ENCODE peak calls at places on chromosomes 16 and 17, in five cellular contexts. D is brain microvascular endothelial cell, L is colonic mucosa, K is right lobe of liver, S is osteoblast. F is an unnamed sample.

GRCh38 chr17:15261063-15261817 is 3.9 kb downstream of the PMP22 start:
- DNase-seq in D (peak), L (peak), K (peak), S (peak), F (no peak)

GRCh38 chr17:83129676-83130075 is 50.3 kb downstream of the METRNL start:
- DNase-seq in D (no peak), L (no peak), K (no peak), S (peak), F (no peak)

GRCh38 chr16:75064403-75065148 is 52.0 kb downstream of the LDHD start:
- DNase-seq in D (no peak), L (peak), K (peak), S (no peak), F (no peak)

GRCh38 chr16:67428146-67428731 is 2.7 kb upstream of the HSD11B2 start:
- DNase-seq in D (peak), L (peak), K (peak), S (peak), F (peak)

GRCh38 chr17:5078106-5079028 is at the start of gene ZFP3:
- DNase-seq in D (peak), L (peak), K (peak), S (peak), F (peak)

GRCh38 chr17:28249706-28250105 is 69.3 kb upstream of the TMEM97 start:
- DNase-seq in D (no peak), L (no peak), K (no peak), S (no peak), F (no peak)

GRCh38 chr17:33854596-33854995 is 400.5 kb upstream of the CCL2 start:
- DNase-seq in D (no peak), L (no peak), K (no peak), S (no peak), F (no peak)

GRCh38 chr17:71334041-71334781 is 786.6 kb upstream of the SOX9 start:
- DNase-seq in D (no peak), L (no peak), K (no peak), S (peak), F (no peak)

GRCh38 chr16:89615596-89616090 is 2.2 kb downstream of the DPEP1 start:
- DNase-seq in D (no peak), L (peak), K (no peak), S (peak), F (no peak)

GRCh38 chr16:79776243-79776884 is 175.8 kb upstream of the MAF start:
- DNase-seq in D (peak), L (peak), K (no peak), S (peak), F (no peak)

GRCh38 chr17:40247926-40248495 is 28.9 kb downstream of the WIPF2 start:
- DNase-seq in D (no peak), L (no peak), K (no peak), S (no peak), F (no peak)

GRCh38 chr16:682493-683395 is 1.4 kb downstream of the JMJD8 start:
- DNase-seq in D (no peak), L (no peak), K (peak), S (no peak), F (no peak)

GRCh38 chr16:48613061-48613957 is 3.3 kb upstream of the N4BP1 start:
- DNase-seq in D (peak), L (peak), K (no peak), S (peak), F (no peak)

GRCh38 chr16:10992112-10992511 is 47.7 kb downstream of the CLEC16A start:
- DNase-seq in D (peak), L (no peak), K (no peak), S (no peak), F (no peak)

GRCh38 chr16:66344533-66345145 is 21.9 kb upstream of the CDH5 start:
- DNase-seq in D (peak), L (peak), K (no peak), S (no peak), F (peak)

GRCh38 chr17:28363186-28363585 is 1.8 kb downstream of the SEBOX start:
- DNase-seq in D (no peak), L (no peak), K (no peak), S (no peak), F (no peak)

GRCh38 chr16:72111653-72112451 is 18.2 kb downstream of the DHX38 start:
- DNase-seq in D (no peak), L (no peak), K (no peak), S (peak), F (peak)

GRCh38 chr16:27303256-27304100 is 10.3 kb upstream of the IL4R start:
- DNase-seq in D (no peak), L (no peak), K (peak), S (no peak), F (no peak)

GRCh38 chr17:75063626-75064025 is 16.6 kb downstream of the KCTD2 start:
- DNase-seq in D (no peak), L (no peak), K (no peak), S (no peak), F (no peak)

GRCh38 chr17:75064040-75064439 is 17.0 kb downstream of the KCTD2 start:
- DNase-seq in D (no peak), L (no peak), K (no peak), S (peak), F (no peak)

GRCh38 chr17:75064460-75064859 is 17.4 kb downstream of the KCTD2 start:
- DNase-seq in D (no peak), L (no peak), K (no peak), S (peak), F (no peak)

GRCh38 chr17:75065562-75066151 is 18.6 kb downstream of the KCTD2 start:
- DNase-seq in D (no peak), L (no peak), K (no peak), S (peak), F (no peak)

DNA sequence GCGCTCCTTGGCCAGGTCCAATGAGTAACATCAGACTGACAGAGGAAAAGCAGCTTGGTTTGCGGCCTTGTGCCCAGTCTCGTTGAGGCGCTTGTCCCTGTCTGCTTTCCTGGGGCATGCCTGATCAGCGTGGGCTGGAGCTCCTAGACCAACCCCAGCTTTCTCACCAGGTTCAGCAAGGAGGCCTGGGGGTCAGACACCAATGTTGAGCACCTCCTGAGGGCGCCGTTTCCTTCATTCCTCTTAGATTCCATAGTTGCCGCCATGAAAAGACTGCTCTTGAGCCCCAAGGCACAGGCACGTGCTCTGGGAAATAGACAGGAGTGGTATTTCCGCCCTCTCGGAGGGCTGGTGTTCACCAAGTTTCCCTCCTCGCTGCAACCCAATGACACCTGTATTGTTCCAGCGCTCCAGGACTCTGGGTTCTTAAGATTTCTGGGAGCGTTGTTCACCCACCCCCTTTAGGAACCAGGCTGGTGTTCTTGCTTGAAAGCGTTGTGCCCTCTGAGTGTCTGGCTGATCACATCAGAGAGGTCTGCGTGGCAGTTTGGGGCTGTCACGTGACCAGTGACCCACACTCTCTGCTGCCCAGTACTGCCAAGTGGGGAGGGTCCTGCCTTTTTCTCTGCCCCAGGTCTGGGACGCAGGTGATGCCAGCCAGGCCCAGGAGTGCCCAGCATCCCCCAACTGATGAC is 18.0 kb downstream of the KCTD2 start:
- DNase-seq in D (no peak), L (no peak), K (no peak), S (peak), F (no peak)
- TF ChIP-seq CTCF in D (no peak), L (no peak), K (no peak), S (no peak), F (no peak)

GRCh38 chr16:9112166-9112843 is 20.9 kb downstream of the HAPSTR1 start:
- DNase-seq in D (no peak), L (no peak), K (no peak), S (peak), F (no peak)

GRCh38 chr16:9114112-9114511 is 22.7 kb downstream of the HAPSTR1 start:
- DNase-seq in D (no peak), L (no peak), K (no peak), S (no peak), F (no peak)

GRCh38 chr16:9114842-9115241 is 23.4 kb downstream of the HAPSTR1 start:
- DNase-seq in D (no peak), L (no peak), K (no peak), S (no peak), F (no peak)

GRCh38 chr16:9113707-9114106 is 22.3 kb downstream of the HAPSTR1 start:
- DNase-seq in D (no peak), L (no peak), K (no peak), S (no peak), F (no peak)

GRCh38 chr16:9112844-9113186 is 21.4 kb downstream of the HAPSTR1 start:
- DNase-seq in D (no peak), L (no peak), K (no peak), S (no peak), F (no peak)
- TF ChIP-seq CTCF in D (no peak), L (no peak), K (no peak), S (no peak), F (no peak)

GRCh38 chr16:85919271-85920267 is 20.6 kb downstream of the IRF8 start:
- DNase-seq in D (no peak), L (no peak), K (no peak), S (no peak), F (no peak)

GRCh38 chr16:85921026-85921425 is 22.1 kb downstream of the IRF8 start:
- DNase-seq in D (no peak), L (no peak), K (no peak), S (no peak), F (no peak)

GRCh38 chr16:85924675-85925074 is 25.7 kb downstream of the IRF8 start:
- DNase-seq in D (no peak), L (no peak), K (no peak), S (peak), F (peak)

GRCh38 chr16:85926370-85926769 is 27.4 kb downstream of the IRF8 start:
- DNase-seq in D (no peak), L (no peak), K (no peak), S (no peak), F (no peak)

DNA sequence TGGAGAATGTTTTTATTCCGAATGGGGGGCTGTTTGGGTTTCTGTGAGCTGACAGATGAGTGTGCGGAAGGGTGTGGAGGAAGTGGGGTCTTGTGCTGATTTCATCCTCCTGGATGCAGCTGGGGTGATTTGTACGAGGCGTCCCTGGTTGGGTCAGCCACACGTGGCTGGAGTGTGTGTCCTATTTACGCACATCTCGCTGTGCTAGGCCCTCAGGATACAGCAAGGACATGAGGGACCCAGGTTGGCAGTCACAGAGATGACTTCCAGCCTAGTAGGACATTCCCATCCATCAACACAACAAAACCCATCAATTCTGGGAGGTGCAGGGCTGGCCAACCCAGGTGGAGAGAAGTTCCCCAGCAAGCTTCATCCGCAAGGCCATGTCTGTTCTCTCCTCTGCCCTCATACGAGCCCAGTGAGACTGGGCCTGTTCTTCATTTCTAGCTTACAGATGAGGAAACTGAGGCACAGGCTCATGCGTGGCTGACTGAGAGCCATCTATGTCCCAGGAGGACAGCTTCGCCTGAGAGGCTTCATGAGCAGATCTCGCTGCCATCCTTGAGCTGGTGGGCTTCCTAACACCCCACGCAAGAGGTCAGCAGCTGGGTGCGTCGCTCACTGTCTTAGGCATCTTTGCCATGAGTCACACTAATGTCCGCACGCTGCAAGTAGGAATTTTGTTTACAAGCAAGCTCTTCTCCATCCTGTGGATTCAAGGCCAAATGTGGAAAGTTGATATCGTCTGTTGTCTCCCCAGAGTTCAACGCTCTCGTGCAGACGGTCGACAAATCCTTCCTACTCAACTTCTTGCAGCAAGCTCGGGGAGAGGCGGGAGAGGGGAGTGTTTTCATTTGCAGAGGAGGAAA is 24.4 kb downstream of the IRF8 start:
- DNase-seq in D (peak), L (no peak), K (no peak), S (no peak), F (no peak)
- TF ChIP-seq CTCF in D (no peak), L (no peak), K (no peak), S (no peak), F (no peak)

GRCh38 chr17:1997587-1998425 is 27.3 kb downstream of the RTN4RL1 start:
- DNase-seq in D (no peak), L (peak), K (peak), S (peak), F (no peak)

GRCh38 chr17:1997146-1997586 is 28.0 kb downstream of the RTN4RL1 start:
- DNase-seq in D (no peak), L (peak), K (peak), S (no peak), F (no peak)

GRCh38 chr17:1996243-1997145 is 28.6 kb downstream of the RTN4RL1 start:
- DNase-seq in D (no peak), L (no peak), K (no peak), S (peak), F (no peak)

GRCh38 chr17:1994707-1995106 is 30.4 kb downstream of the RTN4RL1 start:
- DNase-seq in D (no peak), L (no peak), K (no peak), S (no peak), F (no peak)

GRCh38 chr17:1995321-1996242 is 29.6 kb downstream of the RTN4RL1 start:
- DNase-seq in D (no peak), L (no peak), K (no peak), S (peak), F (no peak)
- TF ChIP-seq CTCF in D (no peak), L (no peak), K (no peak), S (no peak), F (no peak)

GRCh38 chr16:3094289-3095027 is 4.6 kb downstream of the ZSCAN10 start:
- DNase-seq in D (peak), L (peak), K (no peak), S (peak), F (no peak)
- TF ChIP-seq CTCF in D (peak), L (peak), K (peak), S (peak), F (peak)

DNA sequence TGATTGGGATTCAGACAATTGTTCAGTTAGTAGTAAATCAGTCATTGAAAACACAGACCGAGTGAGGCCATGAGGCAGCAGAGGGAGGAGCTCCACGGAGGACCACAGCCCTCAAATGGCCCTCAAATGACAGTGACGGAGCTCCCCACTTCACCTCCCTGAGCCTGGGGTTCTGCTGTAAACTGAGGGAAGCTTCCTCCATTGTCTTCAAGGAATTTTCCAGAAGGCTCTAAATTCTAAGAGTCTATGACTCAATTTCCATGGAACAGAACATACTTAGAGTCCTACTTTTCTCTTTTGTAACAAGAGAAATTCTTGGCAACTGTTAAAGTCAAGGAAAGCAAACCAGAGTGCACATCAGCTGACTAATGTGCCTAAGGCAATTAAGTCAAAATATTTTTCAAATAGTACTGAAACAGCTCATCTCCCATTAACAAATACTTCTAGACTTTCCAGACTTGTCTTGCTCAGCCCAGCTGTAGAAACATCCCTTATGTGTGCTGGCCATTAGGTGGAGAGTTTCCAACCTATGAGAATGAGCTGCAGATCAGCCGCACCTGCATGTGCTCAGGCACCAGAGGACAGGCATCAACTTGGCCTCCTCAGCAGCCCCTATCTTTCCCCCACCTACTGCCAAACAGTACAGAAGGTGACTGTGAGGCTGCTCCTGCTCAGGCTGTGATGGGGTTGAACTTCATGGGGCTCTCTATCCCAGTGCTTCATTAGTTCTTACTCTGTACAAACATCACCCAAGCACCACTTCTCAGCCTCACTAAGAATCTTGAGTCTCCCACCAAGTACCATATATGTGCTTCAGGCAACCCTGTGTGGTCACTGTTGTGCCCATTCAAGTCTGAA is 32.3 kb downstream of the TEX2 start:
- DNase-seq in D (peak), L (no peak), K (no peak), S (peak), F (peak)
- TF ChIP-seq CTCF in D (peak), L (no peak), K (no peak), S (no peak), F (no peak)

F was measured in RWPE1.